ENCODE peak calls at places on chromosomes 13 and 19, in six cellular contexts. Y is RPMI7951; P is Calu3; Z is stimulated activated CD4-positive, alpha-beta T cell treated with anti-CD3 and anti-CD28 coated beads, Interleukin-2, amount 100 ng/mL, for 48 hours; V is amniotic stem cell; X is NCI-H187 treated with DMSO at 0.1 percent for 48 hours. Q is an unnamed sample.
A peak's percentile ranks its signal among the peaks of the same experiment; 100 is the strongest.

GRCh38 chr19:11418518-11419506 is at the start of gene RGL3:
- DNase-seq in P (peak; percentile 58), X (no peak), Z (no peak), Y (peak; percentile 46), V (no peak), Q (no peak)

GRCh38 chr13:20779405-20779804 is 5.6 kb upstream of the EEF1AKMT1 start:
- DNase-seq in Z (no peak), X (no peak), V (no peak), P (no peak), Y (no peak), Q (no peak)

GRCh38 chr19:49820125-49820524 is 2.0 kb downstream of the MED25 start:
- DNase-seq in Z (no peak), Y (no peak), P (no peak), V (no peak), X (peak; percentile 76), Q (no peak)

GRCh38 chr13:95298971-95299627 is 2.2 kb downstream of the ABCC4 start:
- DNase-seq in Y (peak; percentile 66), Z (no peak), P (no peak), X (no peak), V (no peak), Q (no peak)

GRCh38 chr13:113023694-113024430 is 54.8 kb downstream of the MCF2L start:
- DNase-seq in Y (no peak), P (no peak), Z (no peak), X (no peak), V (no peak), Q (no peak)

GRCh38 chr13:33870046-33870668 is 52.2 kb downstream of the RFC3 start:
- DNase-seq in Z (no peak), Y (no peak), P (no peak), X (no peak), V (no peak), Q (no peak)

GRCh38 chr19:44988896-44989563 is 12.2 kb upstream of the RELB start:
- DNase-seq in Y (peak; percentile 47), Z (peak; percentile 62), V (peak; percentile 2), P (peak; percentile 79), X (no peak), Q (peak; percentile 70)

GRCh38 chr19:45761714-45762113 is 7.3 kb downstream of the SIX5 start:
- DNase-seq in Z (no peak), Y (no peak), V (no peak), P (no peak), X (no peak), Q (no peak)

GRCh38 chr13:40644838-40645620 is 21.4 kb downstream of the FOXO1 start:
- DNase-seq in Y (no peak), X (no peak), V (no peak), Z (no peak), P (no peak), Q (no peak)

GRCh38 chr13:106986033-106986484 is 418.1 kb upstream of the ARGLU1 start:
- DNase-seq in Z (no peak), X (no peak), V (no peak), P (no peak), Y (no peak), Q (no peak)

GRCh38 chr13:75492389-75492788 is 10.4 kb upstream of the TBC1D4 start:
- DNase-seq in Z (no peak), P (no peak), X (no peak), Y (no peak), V (peak; percentile 20), Q (no peak)

GRCh38 chr13:32121316-32121715 is 89.7 kb downstream of the FRY start:
- DNase-seq in Y (no peak), Z (no peak), X (no peak), V (no peak), P (no peak), Q (no peak)

GRCh38 chr19:33659835-33660234 is 38.1 kb downstream of the CHST8 start:
- DNase-seq in V (no peak), Y (no peak), Z (no peak), X (no peak), P (no peak), Q (no peak)

GRCh38 chr13:27076411-27076810 is 95.2 kb downstream of the USP12 start:
- DNase-seq in X (no peak), Y (no peak), V (no peak), Z (no peak), P (no peak), Q (no peak)

GRCh38 chr13:27161980-27162379 is 9.6 kb downstream of the USP12 start:
- DNase-seq in Y (no peak), P (no peak), X (no peak), Z (no peak), V (no peak), Q (no peak)

GRCh38 chr19:48635263-48635965 is 1.8 kb downstream of the DBP start:
- DNase-seq in Z (peak; percentile 61), P (peak; percentile 81), X (no peak), Y (peak; percentile 44), V (no peak), Q (peak; percentile 62)

GRCh38 chr19:30518965-30519606 is 146.9 kb downstream of the ZNF536 start:
- DNase-seq in X (no peak), Z (no peak), P (no peak), V (no peak), Y (no peak), Q (no peak)

GRCh38 chr19:23771761-23772667 is 13.3 kb upstream of the ZNF681 start:
- DNase-seq in P (no peak), Z (no peak), Y (no peak), X (no peak), V (no peak), Q (no peak)

GRCh38 chr13:20165417-20166257 is 4.8 kb upstream of the GJA3 start:
- DNase-seq in V (no peak), P (no peak), Z (no peak), X (no peak), Y (no peak), Q (no peak)

GRCh38 chr19:18259848-18260247 is 14.4 kb downstream of the IQCN start:
- DNase-seq in P (no peak), V (no peak), Z (no peak), X (no peak), Y (no peak), Q (no peak)

GRCh38 chr19:45568732-45569131 is 15.9 kb downstream of the OPA3 start:
- DNase-seq in V (no peak), Y (peak; percentile 73), P (peak; percentile 60), X (no peak), Z (no peak), Q (no peak)

GRCh38 chr19:19224852-19225494 is 13.2 kb downstream of the NCAN start:
- DNase-seq in Z (peak; percentile 64), P (peak; percentile 81), X (no peak), Y (peak; percentile 70), V (no peak), Q (peak; percentile 72)

GRCh38 chr19:47697863-47698609 is 15.2 kb upstream of the EHD2 start:
- DNase-seq in Y (peak; percentile 76), V (peak; percentile 73), X (no peak), Z (peak; percentile 56), P (peak; percentile 88), Q (peak; percentile 42)

GRCh38 chr13:35518337-35518736 is 41.8 kb upstream of the MAB21L1 start:
- DNase-seq in Y (peak; percentile 75), V (no peak), P (no peak), X (no peak), Z (no peak), Q (no peak)

Q was measured in effector memory CD8-positive, alpha-beta T cell.